ENCODE peak calls at places on chromosomes 11 and 22, in six cellular contexts. R is spleen; C is sigmoid colon; B is stimulated activated CD8-positive, alpha-beta memory T cell treated with anti-CD3 and anti-CD28 coated beads, Interleukin-2, amount 100 ng/mL, for 48 hours; O is nucleus accumbens; V is stimulated activated CD4-positive, alpha-beta T cell treated with anti-CD3 and anti-CD28 coated beads, Interleukin-2, amount 100 ng/mL, for 4 hours. L is an unnamed sample.

GRCh38 chr11:70297341-70297740 is 26.9 kb downstream of the PPFIA1 start:
- DNase-seq in R (no peak), C (no peak), B (no peak), O (no peak), V (no peak), L (no peak)

GRCh38 chr22:37331034-37331428 is 48.7 kb downstream of the CYTH4 start:
- DNase-seq in R (no peak), C (no peak), B (no peak), O (no peak), V (no peak), L (no peak)

GRCh38 chr22:42844756-42845155 is 12.3 kb downstream of the ARFGAP3 start:
- DNase-seq in R (no peak), C (no peak), B (no peak), O (no peak), V (no peak), L (no peak)

GRCh38 chr11:71933141-71933933 is 4.5 kb downstream of the RNF121 start:
- DNase-seq in R (no peak), C (no peak), B (no peak), O (no peak), V (no peak), L (no peak)

GRCh38 chr11:65786786-65787636 is at the start of gene OVOL1:
- DNase-seq in R (peak; percentile 84), C (no peak), B (no peak), O (no peak), V (peak; percentile 27), L (no peak)

GRCh38 chr11:124174001-124174400 is 9.1 kb upstream of the OR10D3 start:
- DNase-seq in R (no peak), C (no peak), B (no peak), O (no peak), V (no peak), L (no peak)

GRCh38 chr11:18404062-18404461 is 8.1 kb upstream of the LDHC start:
- DNase-seq in R (no peak), C (no peak), B (no peak), O (no peak), V (no peak), L (no peak)

GRCh38 chr22:44445307-44445680 is 52.7 kb downstream of the RTL6 start:
- DNase-seq in R (peak; percentile 61), C (peak; percentile 41), B (no peak), O (no peak), V (no peak), L (no peak)

GRCh38 chr11:34250732-34251639 is 106.8 kb downstream of the ABTB2 start:
- DNase-seq in R (peak; percentile 91), C (no peak), B (peak; percentile 64), O (no peak), V (peak; percentile 73), L (peak; percentile 32)

GRCh38 chr22:23256986-23257888 is 76.9 kb downstream of the BCR start:
- DNase-seq in R (no peak), C (peak; percentile 80), B (no peak), O (no peak), V (no peak), L (no peak)

GRCh38 chr11:12725863-12726666 is 51.8 kb downstream of the TEAD1 start:
- DNase-seq in R (no peak), C (no peak), B (no peak), O (no peak), V (no peak), L (no peak)

GRCh38 chr11:3000032-3000961 is 8.2 kb upstream of the NAP1L4 start:
- DNase-seq in R (no peak), C (peak; percentile 94), B (no peak), O (peak; percentile 88), V (no peak), L (no peak)

GRCh38 chr22:17665884-17666283 is 27.3 kb downstream of the BCL2L13 start:
- DNase-seq in R (no peak), C (no peak), B (no peak), O (no peak), V (no peak), L (no peak)

GRCh38 chr22:45227645-45228400 is 12.9 kb downstream of the KIAA0930 start:
- DNase-seq in R (no peak), C (no peak), B (no peak), O (peak; percentile 28), V (no peak), L (no peak)

GRCh38 chr11:10108901-10109665 is 184.9 kb downstream of the SBF2 start:
- DNase-seq in R (no peak), C (no peak), B (no peak), O (no peak), V (no peak), L (no peak)

L was measured in activated CD4-positive, alpha-beta T cell treated with anti-CD3 and anti-CD28 coated beads for 24 hours.